ENCODE peak calls at places on chromosome 11, in six cellular contexts. H is AG10803, U is PC-3, B is endodermal cell, L is fibroblast of pulmonary artery, J is DND-41. I is an unnamed sample.

GRCh38 chr11:72629266-72629665 is 45.0 kb downstream of the PDE2A start:
- DNase-seq in H (peak; percentile 34), U (no peak), B (no peak), L (no peak), J (no peak), I (no peak)

GRCh38 chr11:95805869-95806268 is 15.6 kb downstream of the CEP57 start:
- DNase-seq in H (no peak), U (no peak), B (no peak), L (no peak), J (no peak), I (no peak)

GRCh38 chr11:121741954-121742361 is 289.2 kb upstream of the SORL1-AS1 start:
- DNase-seq in H (peak; percentile 51), U (no peak), B (no peak), L (peak; percentile 84), J (no peak), I (no peak)

GRCh38 chr11:120606116-120607010 is 94.8 kb downstream of the GRIK4 start:
- DNase-seq in H (no peak), U (no peak), B (no peak), L (no peak), J (no peak), I (no peak)

GRCh38 chr11:60343094-60343704 is 16.1 kb downstream of the MS4A6E start:
- DNase-seq in H (no peak), U (peak; percentile 71), B (no peak), L (peak; percentile 4), J (peak; percentile 16), I (peak; percentile 24)

GRCh38 chr11:94792453-94792852 is 24.3 kb downstream of the AMOTL1 start:
- DNase-seq in H (no peak), U (no peak), B (no peak), L (no peak), J (no peak), I (no peak)

GRCh38 chr11:64176751-64177150 is 9.2 kb upstream of the STIP1 start:
- DNase-seq in H (no peak), U (no peak), B (no peak), L (no peak), J (peak; percentile 35), I (no peak)

GRCh38 chr11:46413755-46414465 is 22.3 kb upstream of the CHRM4 start:
- DNase-seq in H (no peak), U (peak; percentile 74), B (no peak), L (no peak), J (peak; percentile 68), I (peak; percentile 42)

GRCh38 chr11:68215087-68215445 is 2.0 kb upstream of the KMT5B start:
- DNase-seq in H (no peak), U (no peak), B (peak; percentile 58), L (no peak), J (no peak), I (no peak)

GRCh38 chr11:47004595-47005033 is 68.1 kb downstream of the CSTPP1 start:
- DNase-seq in H (peak; percentile 98), U (peak; percentile 15), B (no peak), L (peak; percentile 97), J (peak; percentile 19), I (peak; percentile 50)

GRCh38 chr11:36088234-36088975 is 144.5 kb downstream of the LDLRAD3 start:
- DNase-seq in H (peak; percentile 59), U (no peak), B (peak; percentile 11), L (peak; percentile 33), J (no peak), I (no peak)

GRCh38 chr11:36122715-36123114 is 166.5 kb downstream of the COMMD9 start:
- DNase-seq in H (no peak), U (peak; percentile 53), B (no peak), L (peak; percentile 25), J (no peak), I (no peak)

GRCh38 chr11:104852811-104853210 is 45.4 kb downstream of the CASP12 start:
- DNase-seq in H (no peak), U (peak; percentile 65), B (no peak), L (no peak), J (no peak), I (peak; percentile 10)
- TF ChIP-seq CTCF in H (no peak), U (no peak), B (no peak), L (no peak), J (no peak), I (no peak)

GRCh38 chr11:111601979-111602864 is at the start of gene SIK2:
- DNase-seq in H (peak; percentile 95), U (peak; percentile 98), B (peak; percentile 97), L (peak; percentile 97), J (peak; percentile 95), I (peak; percentile 93)

GRCh38 chr11:111602865-111603632 is 800 bp downstream of the SIK2 start:
- DNase-seq in H (peak; percentile 43), U (peak; percentile 40), B (peak; percentile 83), L (peak; percentile 45), J (peak; percentile 44), I (peak; percentile 38)

GRCh38 chr11:111603633-111604130 is 1.4 kb downstream of the SIK2 start:
- DNase-seq in H (no peak), U (peak; percentile 17), B (no peak), L (peak; percentile 22), J (no peak), I (peak; percentile 5)

GRCh38 chr11:111605681-111606080 is 3.4 kb downstream of the SIK2 start:
- DNase-seq in H (no peak), U (no peak), B (no peak), L (no peak), J (no peak), I (no peak)

GRCh38 chr11:111604392-111605009 is 2.3 kb downstream of the SIK2 start:
- DNase-seq in H (peak; percentile 39), U (peak; percentile 82), B (no peak), L (peak; percentile 57), J (no peak), I (peak; percentile 51)
- H3K4me3 ChIP-seq in H (peak overlapping the region; percentile 86), U (peak overlapping the region; percentile 90), B (peak overlapping the region; percentile 98), L (peak overlapping the region; percentile 58), J (no peak overlapping the region), I (no peak overlapping the region)

GRCh38 chr11:38019072-38019775 is 1421.2 kb upstream of the RAG2 start:
- DNase-seq in H (no peak), U (peak; percentile 87), B (peak; percentile 79), L (peak; percentile 55), J (no peak), I (peak; percentile 97)
- TF ChIP-seq CTCF in H (no peak), U (peak; percentile 41), B (peak; percentile 74), L (no peak), J (peak; percentile 4), I (peak; percentile 20)

GRCh38 chr11:134277176-134278001 is 1.2 kb downstream of the GLB1L3 start:
- DNase-seq in H (no peak), U (no peak), B (peak; percentile 78), L (no peak), J (peak; percentile 3), I (peak; percentile 13)
- H3K4me3 ChIP-seq in H (no peak overlapping the region), U (no peak overlapping the region), B (peak overlapping the region; percentile 85), L (no peak overlapping the region), J (no peak overlapping the region), I (peak overlapping the region; percentile 65)

I was measured in epithelial cell of esophagus.